ENCODE peak calls at places on chromosomes 4 and X, in nine cellular contexts. One of them, this sample, is unnamed.

GRCh38 chrX:70434352-70434866 is 10.2 kb upstream of the DLG3 start:
- DNase-seq in tibial nerve: peak
- DNase-seq in CD4-positive, CD25-positive, alpha-beta regulatory T cell: peak
- DNase-seq in ovary: peak
- DNase-seq in spleen: peak
- DNase-seq in naive thymus-derived CD4-positive, alpha-beta T cell: peak
- DNase-seq in left ventricle myocardium inferior: peak
- DNase-seq in thoracic aorta: peak
- DNase-seq in GM23338: peak
- DNase-seq in this sample: peak

GRCh38 chr4:1810765-1811164 is 17.7 kb downstream of the FGFR3 start:
- DNase-seq in CD4-positive, CD25-positive, alpha-beta regulatory T cell: no peak
- DNase-seq in spleen: no peak
- DNase-seq in GM23338: no peak
- DNase-seq in thoracic aorta: no peak
- DNase-seq in tibial nerve: no peak
- DNase-seq in ovary: no peak
- DNase-seq in left ventricle myocardium inferior: no peak
- DNase-seq in naive thymus-derived CD4-positive, alpha-beta T cell: no peak
- DNase-seq in this sample: no peak

GRCh38 chr4:81058621-81059020 is 28.1 kb downstream of the BMP3 start:
- DNase-seq in ovary: no peak
- DNase-seq in GM23338: no peak
- DNase-seq in spleen: no peak
- DNase-seq in CD4-positive, CD25-positive, alpha-beta regulatory T cell: no peak
- DNase-seq in naive thymus-derived CD4-positive, alpha-beta T cell: no peak
- DNase-seq in tibial nerve: no peak
- DNase-seq in left ventricle myocardium inferior: no peak
- DNase-seq in thoracic aorta: no peak
- DNase-seq in this sample: no peak

GRCh38 chr4:102447413-102447812 is 53.7 kb upstream of the NFKB1 start:
- DNase-seq in spleen: no peak
- DNase-seq in GM23338: no peak
- DNase-seq in left ventricle myocardium inferior: no peak
- DNase-seq in tibial nerve: no peak
- DNase-seq in CD4-positive, CD25-positive, alpha-beta regulatory T cell: no peak
- DNase-seq in naive thymus-derived CD4-positive, alpha-beta T cell: no peak
- DNase-seq in ovary: no peak
- DNase-seq in thoracic aorta: no peak
- DNase-seq in this sample: no peak

GRCh38 chr4:6582889-6583504 is 8.0 kb downstream of the MAN2B2 start:
- DNase-seq in left ventricle myocardium inferior: no peak
- DNase-seq in naive thymus-derived CD4-positive, alpha-beta T cell: no peak
- DNase-seq in spleen: no peak
- DNase-seq in tibial nerve: no peak
- DNase-seq in ovary: no peak
- DNase-seq in thoracic aorta: no peak
- DNase-seq in GM23338: peak
- DNase-seq in CD4-positive, CD25-positive, alpha-beta regulatory T cell: no peak
- DNase-seq in this sample: peak

GRCh38 chr4:48970471-48970921 is 15.6 kb upstream of the CWH43 start:
- DNase-seq in ovary: no peak
- DNase-seq in spleen: no peak
- DNase-seq in tibial nerve: no peak
- DNase-seq in naive thymus-derived CD4-positive, alpha-beta T cell: no peak
- DNase-seq in left ventricle myocardium inferior: no peak
- DNase-seq in GM23338: no peak
- DNase-seq in CD4-positive, CD25-positive, alpha-beta regulatory T cell: no peak
- DNase-seq in thoracic aorta: no peak
- DNase-seq in this sample: no peak

GRCh38 chrX:7139202-7140081 is 8.1 kb upstream of the STS start:
- DNase-seq in spleen: no peak
- DNase-seq in CD4-positive, CD25-positive, alpha-beta regulatory T cell: no peak
- DNase-seq in tibial nerve: no peak
- DNase-seq in thoracic aorta: no peak
- DNase-seq in GM23338: no peak
- DNase-seq in naive thymus-derived CD4-positive, alpha-beta T cell: no peak
- DNase-seq in left ventricle myocardium inferior: no peak
- DNase-seq in ovary: no peak
- DNase-seq in this sample: no peak

GRCh38 chrX:39907964-39908616 is 189.7 kb downstream of the BCOR start:
- DNase-seq in naive thymus-derived CD4-positive, alpha-beta T cell: no peak
- DNase-seq in left ventricle myocardium inferior: peak
- DNase-seq in CD4-positive, CD25-positive, alpha-beta regulatory T cell: no peak
- DNase-seq in tibial nerve: peak
- DNase-seq in thoracic aorta: peak
- DNase-seq in GM23338: no peak
- DNase-seq in spleen: no peak
- DNase-seq in ovary: peak
- DNase-seq in this sample: peak

GRCh38 chr4:152724494-152724893 is 44.7 kb upstream of the TMEM154 start:
- DNase-seq in tibial nerve: no peak
- DNase-seq in spleen: no peak
- DNase-seq in left ventricle myocardium inferior: no peak
- DNase-seq in thoracic aorta: no peak
- DNase-seq in CD4-positive, CD25-positive, alpha-beta regulatory T cell: no peak
- DNase-seq in ovary: no peak
- DNase-seq in naive thymus-derived CD4-positive, alpha-beta T cell: no peak
- DNase-seq in GM23338: no peak
- DNase-seq in this sample: no peak

GRCh38 chr4:152731997-152732396 is 47.5 kb downstream of the TIGD4 start:
- DNase-seq in left ventricle myocardium inferior: no peak
- DNase-seq in tibial nerve: no peak
- DNase-seq in spleen: no peak
- DNase-seq in ovary: no peak
- DNase-seq in thoracic aorta: no peak
- DNase-seq in GM23338: no peak
- DNase-seq in naive thymus-derived CD4-positive, alpha-beta T cell: no peak
- DNase-seq in CD4-positive, CD25-positive, alpha-beta regulatory T cell: no peak
- DNase-seq in this sample: no peak

GRCh38 chr4:152728343-152728742 is 48.5 kb upstream of the TMEM154 start:
- DNase-seq in thoracic aorta: no peak
- DNase-seq in CD4-positive, CD25-positive, alpha-beta regulatory T cell: no peak
- DNase-seq in GM23338: no peak
- DNase-seq in ovary: no peak
- DNase-seq in spleen: no peak
- DNase-seq in naive thymus-derived CD4-positive, alpha-beta T cell: no peak
- DNase-seq in left ventricle myocardium inferior: no peak
- DNase-seq in tibial nerve: no peak
- DNase-seq in this sample: no peak

GRCh38 chr4:152729466-152729865 is 49.7 kb upstream of the TMEM154 start:
- DNase-seq in naive thymus-derived CD4-positive, alpha-beta T cell: no peak
- DNase-seq in thoracic aorta: no peak
- DNase-seq in left ventricle myocardium inferior: no peak
- DNase-seq in spleen: no peak
- DNase-seq in GM23338: no peak
- DNase-seq in tibial nerve: no peak
- DNase-seq in CD4-positive, CD25-positive, alpha-beta regulatory T cell: no peak
- DNase-seq in ovary: no peak
- DNase-seq in this sample: no peak

GRCh38 chr4:152727784-152728183 is 48.0 kb upstream of the TMEM154 start:
- DNase-seq in tibial nerve: no peak
- DNase-seq in naive thymus-derived CD4-positive, alpha-beta T cell: no peak
- DNase-seq in CD4-positive, CD25-positive, alpha-beta regulatory T cell: no peak
- DNase-seq in thoracic aorta: no peak
- DNase-seq in GM23338: no peak
- DNase-seq in left ventricle myocardium inferior: no peak
- DNase-seq in ovary: no peak
- DNase-seq in spleen: no peak
- DNase-seq in this sample: no peak
- H3K27ac ChIP-seq in tibial nerve: no peak
- H3K27ac ChIP-seq in naive thymus-derived CD4-positive, alpha-beta T cell: no peak
- H3K27ac ChIP-seq in CD4-positive, CD25-positive, alpha-beta regulatory T cell: no peak
- H3K27ac ChIP-seq in thoracic aorta: no peak
- H3K27ac ChIP-seq in GM23338: no peak
- H3K27ac ChIP-seq in left ventricle myocardium inferior: no peak
- H3K27ac ChIP-seq in ovary: no peak
- H3K27ac ChIP-seq in spleen: no peak
- H3K27ac ChIP-seq in this sample: no peak

GRCh38 chrX:154540897-154541535 is 5.6 kb downstream of the G6PD start:
- DNase-seq in GM23338: no peak
- DNase-seq in thoracic aorta: no peak
- DNase-seq in ovary: no peak
- DNase-seq in spleen: peak
- DNase-seq in CD4-positive, CD25-positive, alpha-beta regulatory T cell: no peak
- DNase-seq in tibial nerve: no peak
- DNase-seq in naive thymus-derived CD4-positive, alpha-beta T cell: no peak
- DNase-seq in left ventricle myocardium inferior: no peak
- DNase-seq in this sample: peak

GRCh38 chrX:154544885-154545284 is 1.8 kb downstream of the G6PD start:
- DNase-seq in CD4-positive, CD25-positive, alpha-beta regulatory T cell: no peak
- DNase-seq in tibial nerve: no peak
- DNase-seq in left ventricle myocardium inferior: no peak
- DNase-seq in spleen: no peak
- DNase-seq in thoracic aorta: no peak
- DNase-seq in naive thymus-derived CD4-positive, alpha-beta T cell: no peak
- DNase-seq in ovary: no peak
- DNase-seq in GM23338: no peak
- DNase-seq in this sample: no peak

GRCh38 chrX:154541896-154542722 is 4.5 kb downstream of the G6PD start:
- DNase-seq in CD4-positive, CD25-positive, alpha-beta regulatory T cell: no peak
- DNase-seq in GM23338: no peak
- DNase-seq in tibial nerve: peak
- DNase-seq in thoracic aorta: peak
- DNase-seq in left ventricle myocardium inferior: peak
- DNase-seq in spleen: peak
- DNase-seq in ovary: peak
- DNase-seq in naive thymus-derived CD4-positive, alpha-beta T cell: no peak
- DNase-seq in this sample: peak

GRCh38 chrX:154541589-154541895 is 5.1 kb downstream of the G6PD start:
- DNase-seq in GM23338: no peak
- DNase-seq in CD4-positive, CD25-positive, alpha-beta regulatory T cell: no peak
- DNase-seq in left ventricle myocardium inferior: no peak
- DNase-seq in naive thymus-derived CD4-positive, alpha-beta T cell: no peak
- DNase-seq in spleen: no peak
- DNase-seq in tibial nerve: no peak
- DNase-seq in ovary: no peak
- DNase-seq in thoracic aorta: no peak
- DNase-seq in this sample: no peak

DNA sequence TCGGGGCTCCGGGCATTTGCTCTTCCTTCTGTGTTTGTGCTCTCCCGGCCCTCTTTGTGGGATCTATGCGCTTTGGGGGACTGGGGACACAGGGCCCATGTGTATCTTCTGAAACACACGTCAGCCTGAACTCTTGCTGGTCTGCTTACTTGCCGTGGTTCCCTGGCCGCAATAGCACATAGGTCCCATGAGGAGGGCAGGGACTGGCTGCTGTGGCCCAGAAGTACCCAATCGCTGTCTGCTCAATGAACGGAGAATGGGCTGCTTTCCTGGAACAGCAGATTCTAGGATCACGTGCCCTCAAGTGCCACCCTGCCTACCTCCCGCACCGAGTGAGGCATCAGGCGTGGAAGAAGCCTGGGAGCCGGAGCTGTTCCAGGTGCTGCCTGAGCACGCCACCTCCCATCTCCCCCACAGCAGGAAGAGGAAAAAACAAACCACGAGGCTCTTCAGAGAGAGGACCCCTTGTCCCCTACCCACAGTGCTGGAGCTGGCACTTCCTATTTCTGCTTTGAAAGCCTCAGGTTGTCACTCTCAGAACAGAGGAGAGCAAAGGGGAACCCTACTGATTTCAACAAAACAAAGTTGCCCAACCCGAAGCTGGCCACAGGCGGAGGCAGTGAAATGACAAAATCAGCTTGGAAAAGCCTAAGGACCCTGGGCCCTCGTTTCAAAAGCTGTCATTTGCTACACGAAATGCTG is 3.8 kb downstream of the G6PD start:
- DNase-seq in left ventricle myocardium inferior: no peak
- DNase-seq in CD4-positive, CD25-positive, alpha-beta regulatory T cell: no peak
- DNase-seq in GM23338: no peak
- DNase-seq in spleen: peak
- DNase-seq in thoracic aorta: no peak
- DNase-seq in naive thymus-derived CD4-positive, alpha-beta T cell: no peak
- DNase-seq in tibial nerve: no peak
- DNase-seq in ovary: no peak
- DNase-seq in this sample: peak
- H3K27ac ChIP-seq in left ventricle myocardium inferior: peak
- H3K27ac ChIP-seq in CD4-positive, CD25-positive, alpha-beta regulatory T cell: no peak
- H3K27ac ChIP-seq in GM23338: no peak
- H3K27ac ChIP-seq in spleen: peak
- H3K27ac ChIP-seq in thoracic aorta: peak
- H3K27ac ChIP-seq in naive thymus-derived CD4-positive, alpha-beta T cell: peak
- H3K27ac ChIP-seq in tibial nerve: peak
- H3K27ac ChIP-seq in ovary: peak
- H3K27ac ChIP-seq in this sample: peak

DNA sequence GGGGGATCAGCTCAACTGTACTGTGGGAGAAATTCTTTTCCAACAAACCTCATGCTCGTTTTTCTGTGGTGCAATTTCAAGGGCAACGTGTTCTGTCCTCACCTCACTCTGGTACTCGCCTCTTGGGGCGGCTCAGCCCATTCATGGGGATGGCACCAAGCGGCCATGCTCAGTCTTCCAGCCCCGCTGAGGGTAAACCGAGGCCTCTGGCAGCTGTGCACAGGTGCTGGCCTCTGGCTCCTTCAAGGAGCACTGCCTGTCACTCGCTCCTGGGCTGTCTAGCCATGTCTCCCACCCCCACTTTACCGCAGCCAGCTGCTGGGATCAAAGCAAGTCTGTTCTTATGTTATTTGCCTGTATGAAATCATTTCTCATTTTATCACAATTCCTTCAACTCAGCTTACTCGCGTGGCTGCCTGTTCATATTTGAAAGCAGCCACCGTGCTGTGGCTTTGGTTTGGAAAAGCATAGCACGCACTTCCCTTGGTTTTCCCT is 70.2 kb downstream of the MTMR1 start:
- DNase-seq in ovary: no peak
- DNase-seq in spleen: no peak
- DNase-seq in CD4-positive, CD25-positive, alpha-beta regulatory T cell: no peak
- DNase-seq in left ventricle myocardium inferior: no peak
- DNase-seq in tibial nerve: no peak
- DNase-seq in thoracic aorta: no peak
- DNase-seq in naive thymus-derived CD4-positive, alpha-beta T cell: no peak
- DNase-seq in GM23338: no peak
- DNase-seq in this sample: no peak
- H3K27ac ChIP-seq in ovary: no peak
- H3K27ac ChIP-seq in spleen: no peak
- H3K27ac ChIP-seq in CD4-positive, CD25-positive, alpha-beta regulatory T cell: no peak
- H3K27ac ChIP-seq in left ventricle myocardium inferior: no peak
- H3K27ac ChIP-seq in tibial nerve: no peak
- H3K27ac ChIP-seq in thoracic aorta: no peak
- H3K27ac ChIP-seq in naive thymus-derived CD4-positive, alpha-beta T cell: no peak
- H3K27ac ChIP-seq in GM23338: no peak
- H3K27ac ChIP-seq in this sample: no peak

GRCh38 chr4:170106899-170107298 is 17.1 kb upstream of the AADAT start:
- DNase-seq in naive thymus-derived CD4-positive, alpha-beta T cell: no peak
- DNase-seq in thoracic aorta: no peak
- DNase-seq in GM23338: no peak
- DNase-seq in tibial nerve: no peak
- DNase-seq in spleen: no peak
- DNase-seq in left ventricle myocardium inferior: no peak
- DNase-seq in ovary: no peak
- DNase-seq in CD4-positive, CD25-positive, alpha-beta regulatory T cell: no peak
- DNase-seq in this sample: no peak
- H3K27ac ChIP-seq in naive thymus-derived CD4-positive, alpha-beta T cell: no peak
- H3K27ac ChIP-seq in thoracic aorta: no peak
- H3K27ac ChIP-seq in GM23338: no peak
- H3K27ac ChIP-seq in tibial nerve: no peak
- H3K27ac ChIP-seq in spleen: no peak
- H3K27ac ChIP-seq in left ventricle myocardium inferior: no peak
- H3K27ac ChIP-seq in ovary: no peak
- H3K27ac ChIP-seq in CD4-positive, CD25-positive, alpha-beta regulatory T cell: no peak
- H3K27ac ChIP-seq in this sample: peak